ENCODE peak calls at places on chromosomes 16 and 17, in four cellular contexts. One of them, this sample, is unnamed.

GRCh38 chr17:8073627-8074485 is 13.7 kb downstream of the ALOX12B start:
- DNase-seq in GM12878: no peak
- DNase-seq in K562: peak; percentile 70
- DNase-seq in HepG2: peak; percentile 32
- DNase-seq in this sample: peak; percentile 85

GRCh38 chr17:12730931-12731521 is 58.3 kb upstream of the ARHGAP44 start:
- DNase-seq in K562: no peak
- DNase-seq in GM12878: no peak
- DNase-seq in HepG2: no peak
- DNase-seq in this sample: no peak

GRCh38 chr17:73368085-73368631 is 56.4 kb upstream of the CDC42EP4 start:
- DNase-seq in GM12878: no peak
- DNase-seq in HepG2: no peak
- DNase-seq in K562: no peak
- DNase-seq in this sample: no peak

GRCh38 chr16:51445250-51445649 is 294.2 kb upstream of the SALL1 start:
- DNase-seq in GM12878: no peak
- DNase-seq in K562: no peak
- DNase-seq in HepG2: no peak
- DNase-seq in this sample: no peak

GRCh38 chr16:49574826-49575225 is 201.2 kb downstream of the C16orf78 start:
- DNase-seq in HepG2: no peak
- DNase-seq in K562: no peak
- DNase-seq in GM12878: no peak
- DNase-seq in this sample: no peak

GRCh38 chr17:73228748-73229236 is 32.9 kb downstream of the CPSF4L start:
- DNase-seq in K562: peak; percentile 54
- DNase-seq in GM12878: no peak
- DNase-seq in HepG2: peak; percentile 63
- DNase-seq in this sample: peak; percentile 24

GRCh38 chr16:75012380-75013081 is 13.7 kb downstream of the ZNRF1 start:
- DNase-seq in K562: no peak
- DNase-seq in HepG2: no peak
- DNase-seq in GM12878: no peak
- DNase-seq in this sample: no peak

GRCh38 chr16:86809458-86809955 is 231.2 kb downstream of the FOXL1 start:
- DNase-seq in GM12878: no peak
- DNase-seq in K562: no peak
- DNase-seq in HepG2: no peak
- DNase-seq in this sample: no peak

GRCh38 chr16:86457621-86458456 is 52.5 kb upstream of the FOXF1 start:
- DNase-seq in K562: no peak
- DNase-seq in HepG2: no peak
- DNase-seq in GM12878: no peak
- DNase-seq in this sample: no peak

GRCh38 chr17:17377071-17377487 is 73.9 kb downstream of the NT5M start:
- DNase-seq in GM12878: no peak
- DNase-seq in HepG2: no peak
- DNase-seq in K562: no peak
- DNase-seq in this sample: no peak

GRCh38 chr16:56743840-56744239 is 13.9 kb downstream of the NUP93 start:
- DNase-seq in GM12878: no peak
- DNase-seq in K562: no peak
- DNase-seq in HepG2: no peak
- DNase-seq in this sample: no peak
- TF ChIP-seq TARDBP in GM12878: no peak
- TF ChIP-seq TARDBP in K562: no peak
- TF ChIP-seq TARDBP in HepG2: no peak
- TF ChIP-seq TARDBP in this sample: no peak

DNA sequence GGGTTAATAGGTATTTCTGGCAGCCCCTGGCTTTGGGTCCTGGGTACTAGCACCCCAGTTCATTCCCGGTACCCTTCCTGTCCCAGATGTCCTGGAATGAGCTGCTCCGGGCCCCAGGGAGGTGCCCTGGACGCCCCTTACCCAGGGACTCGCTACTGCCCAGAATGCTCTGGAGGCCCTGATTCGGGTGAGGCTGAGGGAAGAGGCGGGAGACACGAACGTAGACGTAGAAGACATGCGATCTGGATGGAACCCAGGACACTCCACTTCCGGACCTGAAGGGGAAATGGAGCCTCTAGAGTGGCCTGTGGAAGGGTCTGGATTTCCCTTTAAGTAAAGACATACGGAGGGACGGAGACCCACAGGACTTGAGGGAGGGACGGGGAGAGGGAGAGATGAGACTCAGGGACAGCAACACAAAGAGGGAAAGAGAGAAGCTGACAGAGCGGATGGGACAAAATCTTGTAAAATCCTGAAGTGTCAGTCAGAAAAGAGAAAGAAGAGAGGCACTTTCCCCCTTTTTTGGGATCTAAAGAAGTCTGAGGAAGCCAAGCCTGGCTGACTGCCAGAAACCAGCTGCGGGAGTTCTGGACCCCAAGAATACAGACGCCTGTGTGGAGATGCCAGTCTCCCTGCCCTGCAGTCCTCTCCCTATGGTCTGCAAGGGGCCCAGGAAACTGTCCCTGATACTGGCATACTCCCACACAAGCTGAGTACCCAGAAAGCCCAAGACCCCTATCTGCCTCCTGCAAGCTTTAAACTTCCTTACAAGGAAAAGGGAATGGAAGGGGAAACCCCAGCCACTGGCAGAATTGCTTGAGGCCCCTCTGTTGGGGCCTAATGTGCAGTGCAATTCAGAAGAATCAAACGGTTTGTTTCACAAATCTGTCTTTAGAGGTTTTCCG is 1.0 kb upstream of the HOXB13 start:
- DNase-seq in HepG2: no peak
- DNase-seq in GM12878: no peak
- DNase-seq in K562: no peak
- DNase-seq in this sample: peak; percentile 42
- TF ChIP-seq SP1 in HepG2: no peak
- TF ChIP-seq SP1 in GM12878: no peak
- TF ChIP-seq SP1 in K562: no peak
- TF ChIP-seq SP1 in this sample: no peak

GRCh38 chr16:81333356-81333755 is 18.6 kb downstream of the GAN start:
- DNase-seq in HepG2: no peak
- DNase-seq in GM12878: no peak
- DNase-seq in K562: no peak
- DNase-seq in this sample: no peak

GRCh38 chr16:81329947-81330346 is 15.2 kb downstream of the GAN start:
- DNase-seq in K562: no peak
- DNase-seq in GM12878: no peak
- DNase-seq in HepG2: no peak
- DNase-seq in this sample: no peak

GRCh38 chr16:81324808-81325207 is 10.0 kb downstream of the GAN start:
- DNase-seq in GM12878: no peak
- DNase-seq in K562: no peak
- DNase-seq in HepG2: no peak
- DNase-seq in this sample: no peak

GRCh38 chr16:81326971-81327370 is 12.2 kb downstream of the GAN start:
- DNase-seq in GM12878: no peak
- DNase-seq in K562: no peak
- DNase-seq in HepG2: no peak
- DNase-seq in this sample: no peak

GRCh38 chr16:81327483-81328196 is 12.9 kb downstream of the GAN start:
- DNase-seq in GM12878: no peak
- DNase-seq in HepG2: no peak
- DNase-seq in K562: no peak
- DNase-seq in this sample: no peak
- TF ChIP-seq TARDBP in GM12878: no peak
- TF ChIP-seq TARDBP in HepG2: no peak
- TF ChIP-seq TARDBP in K562: no peak
- TF ChIP-seq TARDBP in this sample: no peak

GRCh38 chr17:78337244-78338109 is 22.4 kb downstream of the SOCS3 start:
- DNase-seq in GM12878: peak; percentile 87
- DNase-seq in K562: no peak
- DNase-seq in HepG2: no peak
- DNase-seq in this sample: no peak
- TF ChIP-seq SP1 in GM12878: peak; percentile 28
- TF ChIP-seq SP1 in K562: no peak
- TF ChIP-seq SP1 in HepG2: no peak
- TF ChIP-seq SP1 in this sample: no peak

GRCh38 chr17:41539071-41539492 is 11.0 kb upstream of the KRT19 start:
- DNase-seq in HepG2: peak; percentile 76
- DNase-seq in GM12878: no peak
- DNase-seq in K562: no peak
- DNase-seq in this sample: no peak
- TF ChIP-seq TARDBP in HepG2: no peak
- TF ChIP-seq TARDBP in GM12878: no peak
- TF ChIP-seq TARDBP in K562: no peak
- TF ChIP-seq TARDBP in this sample: no peak